ENCODE peak calls at places on chromosome 12, in seven cellular contexts. S is AG09319, L is brain microvascular endothelial cell, O is AG10803, J is RWPE1, Y is heart right ventricle, G is BJ. C is an unnamed sample.

GRCh38 chr12:128534906-128535305 is 267.9 kb downstream of the TMEM132C start:
- DNase-seq in S (no peak), L (no peak), O (no peak), J (no peak), Y (no peak), G (no peak), C (no peak)

GRCh38 chr12:53695148-53696138 is 19.6 kb upstream of the ATP5MC2 start:
- DNase-seq in S (no peak), L (peak; percentile 39), O (peak; percentile 66), J (peak; percentile 84), Y (no peak), G (no peak), C (peak; percentile 39)

GRCh38 chr12:87274594-87275245 is 754.5 kb downstream of the C12orf50 start:
- DNase-seq in S (no peak), L (peak; percentile 20), O (no peak), J (peak; percentile 26), Y (no peak), G (no peak), C (peak; percentile 29)

GRCh38 chr12:74455429-74455828 is 82.2 kb upstream of the ATXN7L3B start:
- DNase-seq in S (no peak), L (no peak), O (no peak), J (no peak), Y (no peak), G (no peak), C (no peak)

GRCh38 chr12:31016057-31016456 is 57.6 kb upstream of the DDX11 start:
- DNase-seq in S (no peak), L (no peak), O (no peak), J (no peak), Y (no peak), G (no peak), C (no peak)

GRCh38 chr12:12839886-12840285 is 26.7 kb downstream of the DDX47 start:
- DNase-seq in S (peak; percentile 25), L (peak; percentile 76), O (peak; percentile 80), J (peak; percentile 68), Y (no peak), G (peak; percentile 81), C (peak; percentile 92)

GRCh38 chr12:1845010-1845409 is 24.6 kb downstream of the LRTM2 start:
- DNase-seq in S (no peak), L (no peak), O (no peak), J (no peak), Y (no peak), G (no peak), C (no peak)

GRCh38 chr12:92080390-92081285 is 65.0 kb downstream of the BTG1 start:
- DNase-seq in S (peak; percentile 52), L (peak; percentile 68), O (peak; percentile 97), J (peak; percentile 52), Y (no peak), G (peak; percentile 99), C (peak; percentile 83)

GRCh38 chr12:81222841-81223595 is 145.1 kb downstream of the ACSS3 start:
- DNase-seq in S (no peak), L (no peak), O (peak; percentile 71), J (no peak), Y (no peak), G (peak; percentile 27), C (no peak)

GRCh38 chr12:124914392-124915248 is at the start of gene UBC:
- DNase-seq in S (peak; percentile 92), L (peak; percentile 88), O (peak; percentile 95), J (peak; percentile 75), Y (peak; percentile 94), G (no peak), C (peak; percentile 89)

GRCh38 chr12:98743362-98743953 is 98.4 kb downstream of the APAF1 start:
- DNase-seq in S (no peak), L (peak; percentile 32), O (no peak), J (peak; percentile 21), Y (no peak), G (no peak), C (peak; percentile 39)

GRCh38 chr12:47312794-47313426 is 233.2 kb upstream of the AMIGO2 start:
- DNase-seq in S (no peak), L (no peak), O (no peak), J (no peak), Y (no peak), G (no peak), C (no peak)

GRCh38 chr12:32390572-32391219 is 8.7 kb upstream of the FGD4 start:
- DNase-seq in S (no peak), L (peak; percentile 32), O (no peak), J (no peak), Y (peak; percentile 7), G (no peak), C (no peak)

GRCh38 chr12:53123578-53124351 is 20.5 kb downstream of the SOAT2 start:
- DNase-seq in S (no peak), L (peak; percentile 51), O (peak; percentile 30), J (no peak), Y (no peak), G (no peak), C (no peak)

GRCh38 chr12:96876966-96877365 is 30.1 kb upstream of the NEDD1 start:
- DNase-seq in S (no peak), L (peak; percentile 16), O (no peak), J (no peak), Y (no peak), G (no peak), C (no peak)

GRCh38 chr12:129610601-129611120 is 293.2 kb downstream of the TMEM132D start:
- DNase-seq in S (no peak), L (no peak), O (no peak), J (no peak), Y (no peak), G (no peak), C (no peak)

GRCh38 chr12:62436164-62436503 is 30.5 kb upstream of the MON2 start:
- DNase-seq in S (no peak), L (no peak), O (no peak), J (no peak), Y (no peak), G (no peak), C (no peak)

GRCh38 chr12:2108975-2109671 is 56.3 kb downstream of the CACNA1C start:
- DNase-seq in S (no peak), L (no peak), O (no peak), J (no peak), Y (no peak), G (no peak), C (no peak)

GRCh38 chr12:104712968-104713367 is 245.1 kb downstream of the SLC41A2 start:
- DNase-seq in S (no peak), L (no peak), O (no peak), J (no peak), Y (no peak), G (no peak), C (no peak)

GRCh38 chr12:3275171-3276041 is 198.2 kb downstream of the TSPAN9 start:
- DNase-seq in S (peak; percentile 34), L (peak; percentile 61), O (peak; percentile 56), J (peak; percentile 74), Y (peak; percentile 71), G (no peak), C (peak; percentile 68)

GRCh38 chr12:132955094-132955932 is 793 bp downstream of the ZNF605 start:
- DNase-seq in S (peak; percentile 39), L (peak; percentile 63), O (peak; percentile 75), J (peak; percentile 41), Y (peak; percentile 41), G (no peak), C (peak; percentile 4)
- TF ChIP-seq CTCF in S (peak; percentile 1), L (no peak), O (no peak), J (no peak), Y (no peak), G (peak; percentile 10), C (no peak)

GRCh38 chr12:50507474-50507838 is 2.7 kb downstream of the DIP2B start:
- DNase-seq in S (no peak), L (no peak), O (no peak), J (no peak), Y (no peak), G (no peak), C (no peak)

GRCh38 chr12:50505386-50505827 is 622 bp downstream of the DIP2B start:
- DNase-seq in S (no peak), L (peak; percentile 1), O (peak; percentile 10), J (peak; percentile 33), Y (peak; percentile 18), G (no peak), C (peak; percentile 34)

GRCh38 chr12:50507930-50508329 is 3.1 kb downstream of the DIP2B start:
- DNase-seq in S (no peak), L (no peak), O (no peak), J (no peak), Y (no peak), G (no peak), C (no peak)

GRCh38 chr12:50505945-50506344 is 1.2 kb downstream of the DIP2B start:
- DNase-seq in S (no peak), L (peak; percentile 4), O (no peak), J (no peak), Y (no peak), G (no peak), C (peak; percentile 18)

DNA sequence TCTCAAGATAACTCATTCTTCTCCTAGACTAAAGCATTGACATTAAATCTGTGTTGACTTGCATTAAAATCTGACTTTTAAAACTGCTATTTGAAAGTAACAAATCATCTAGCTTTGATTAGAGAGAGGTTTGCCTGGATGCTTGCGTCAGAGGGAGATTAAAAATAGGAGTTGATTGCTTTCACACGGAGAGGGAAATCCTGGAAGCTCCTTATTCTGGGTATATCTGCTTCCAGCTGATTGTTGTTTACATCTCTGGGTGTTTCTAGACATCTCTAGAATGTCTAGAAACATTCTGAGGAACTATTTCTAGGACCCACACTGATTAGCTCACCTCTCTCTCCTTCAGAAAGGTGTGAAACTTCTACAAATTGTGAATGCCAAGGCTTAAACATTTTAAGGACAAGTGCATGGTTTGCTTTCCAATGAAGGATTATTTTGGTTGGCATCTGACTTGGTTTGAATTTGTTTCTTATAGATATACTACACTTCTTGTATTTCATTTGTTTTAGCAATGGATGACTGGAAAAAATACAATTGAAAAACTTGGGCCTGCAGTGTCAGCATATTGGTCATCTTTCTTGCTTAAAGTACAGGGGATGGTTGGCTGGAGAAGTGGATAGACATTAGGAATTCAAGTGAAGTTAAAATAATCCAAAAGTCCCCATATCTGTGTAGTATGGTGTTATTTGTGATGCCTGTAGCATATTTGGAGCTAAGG is 2.1 kb downstream of the DIP2B start:
- DNase-seq in S (no peak), L (no peak), O (no peak), J (no peak), Y (no peak), G (no peak), C (no peak)
- TF ChIP-seq CTCF in S (no peak), L (no peak), O (no peak), J (no peak), Y (no peak), G (no peak), C (no peak)

GRCh38 chr12:43758728-43759563 is at the start of the genes IRAK4 and PUS7L:
- DNase-seq in S (peak; percentile 90), L (peak; percentile 95), O (peak; percentile 96), J (peak; percentile 95), Y (peak; percentile 94), G (peak; percentile 84), C (peak; percentile 98)
- TF ChIP-seq CTCF in S (peak; percentile 47), L (peak; percentile 68), O (peak; percentile 44), J (peak; percentile 29), Y (peak; percentile 47), G (peak; percentile 70), C (peak; percentile 27)

GRCh38 chr12:42017036-42017435 is 127.6 kb downstream of the GXYLT1 start:
- DNase-seq in S (no peak), L (no peak), O (no peak), J (no peak), Y (no peak), G (no peak), C (no peak)

GRCh38 chr12:42010715-42011114 is 134.0 kb downstream of the GXYLT1 start:
- DNase-seq in S (no peak), L (no peak), O (no peak), J (no peak), Y (no peak), G (no peak), C (no peak)

GRCh38 chr12:42020226-42020625 is 124.4 kb downstream of the GXYLT1 start:
- DNase-seq in S (no peak), L (no peak), O (no peak), J (no peak), Y (no peak), G (no peak), C (no peak)

GRCh38 chr12:42014972-42015371 is 129.7 kb downstream of the GXYLT1 start:
- DNase-seq in S (no peak), L (no peak), O (no peak), J (no peak), Y (no peak), G (no peak), C (no peak)
- TF ChIP-seq CTCF in S (no peak), L (no peak), O (no peak), J (no peak), Y (no peak), G (no peak), C (no peak)